ENCODE peak calls at places on chromosome 12, in six cellular contexts. Q, H, S, M, P and G are unnamed samples.

GRCh38 chr12:130222519-130223255 is 60.4 kb downstream of the FZD10 start:
- DNase-seq in Q (no peak), H (no peak), S (no peak), M (no peak), P (peak; percentile 26), G (no peak)

GRCh38 chr12:58847876-58848600 is 72.3 kb downstream of the LRIG3 start:
- DNase-seq in Q (no peak), H (no peak), S (no peak), M (no peak), P (no peak), G (no peak)

GRCh38 chr12:93221841-93222240 is 155.9 kb upstream of the NUDT4 start:
- DNase-seq in Q (peak; percentile 70), H (no peak), S (no peak), M (no peak), P (no peak), G (peak; percentile 93)

GRCh38 chr12:71075743-71076142 is 82.1 kb downstream of the TSPAN8 start:
- DNase-seq in Q (no peak), H (no peak), S (no peak), M (no peak), P (no peak), G (no peak)

GRCh38 chr12:79415754-79416435 is 274.9 kb downstream of the PAWR start:
- DNase-seq in Q (no peak), H (no peak), S (no peak), M (no peak), P (no peak), G (no peak)

GRCh38 chr12:67701121-67701520 is 52.6 kb downstream of the DYRK2 start:
- DNase-seq in Q (no peak), H (no peak), S (no peak), M (no peak), P (no peak), G (no peak)

GRCh38 chr12:108338915-108339657 is at the start of gene CMKLR1:
- DNase-seq in Q (peak; percentile 32), H (no peak), S (no peak), M (no peak), P (peak; percentile 52), G (peak; percentile 29)

GRCh38 chr12:132724506-132725220 is 14.0 kb downstream of the PGAM5 start:
- DNase-seq in Q (no peak), H (no peak), S (no peak), M (no peak), P (no peak), G (no peak)

GRCh38 chr12:58139894-58140293 is 198.5 kb downstream of the ATP23 start:
- DNase-seq in Q (no peak), H (no peak), S (no peak), M (no peak), P (peak; percentile 52), G (no peak)